ENCODE peak calls at places on chromosomes 11 and 22, in ten cellular contexts. M, B, Y, V, A, X, P, H, J and L are unnamed samples.

GRCh38 chr22:30263883-30264282 is 2.8 kb downstream of the OSM start:
- DNase-seq in B (no peak), Y (no peak), A (no peak), X (no peak), V (no peak), J (no peak), P (no peak), M (no peak), H (no peak), L (no peak)

GRCh38 chr22:19535001-19535400 is 10.8 kb upstream of the CLDN5 start:
- DNase-seq in P (no peak), M (no peak), J (no peak), Y (no peak), A (peak; percentile 35), V (no peak), B (no peak), H (no peak), X (no peak), L (no peak)

GRCh38 chr11:130826572-130826971 is 89.7 kb downstream of the SNX19 start:
- DNase-seq in A (no peak), Y (no peak), X (no peak), P (no peak), B (no peak), V (no peak), H (no peak), M (no peak), J (no peak), L (no peak)

GRCh38 chr11:46330887-46331652 is 16.2 kb upstream of the DGKZ start:
- DNase-seq in A (no peak), J (no peak), Y (no peak), P (no peak), X (no peak), V (no peak), M (no peak), B (no peak), H (no peak), L (no peak)

GRCh38 chr11:5288108-5288911 is 13.4 kb downstream of the OR51B4 start:
- DNase-seq in P (no peak), J (no peak), A (no peak), Y (no peak), V (no peak), H (no peak), X (no peak), M (no peak), B (no peak), L (no peak)

GRCh38 chr11:74849525-74850391 is 99.1 kb downstream of the XRRA1 start:
- DNase-seq in B (no peak), A (no peak), P (no peak), V (no peak), M (no peak), J (peak; percentile 40), H (no peak), Y (no peak), X (no peak), L (no peak)

GRCh38 chr11:126968915-126969314 is 31.7 kb downstream of the KIRREL3 start:
- DNase-seq in Y (no peak), A (no peak), P (peak; percentile 10), B (no peak), X (no peak), H (no peak), J (no peak), M (no peak), V (no peak), L (no peak)

GRCh38 chr11:29318134-29318845 is 698.5 kb downstream of the KCNA4 start:
- DNase-seq in Y (no peak), A (no peak), X (peak; percentile 16), V (no peak), H (no peak), M (no peak), B (no peak), J (peak; percentile 15), P (no peak), L (no peak)

GRCh38 chr22:24593810-24594568 is 1.1 kb upstream of the LRRC75B start:
- DNase-seq in X (no peak), V (no peak), A (no peak), P (no peak), H (no peak), J (no peak), Y (no peak), B (no peak), M (no peak), L (no peak)

GRCh38 chr11:123504401-123504800 is 74.3 kb downstream of the GRAMD1B start:
- DNase-seq in M (no peak), V (no peak), J (no peak), X (no peak), A (no peak), P (no peak), Y (no peak), B (no peak), H (no peak), L (no peak)

GRCh38 chr11:57427692-57428082 is 766 bp upstream of the SLC43A3 start:
- DNase-seq in A (no peak), P (no peak), M (no peak), J (peak; percentile 50), Y (no peak), B (no peak), H (peak; percentile 19), X (no peak), V (peak; percentile 84), L (no peak)

GRCh38 chr11:113689711-113690618 is 16.1 kb downstream of the TMPRSS5 start:
- DNase-seq in H (no peak), X (no peak), J (no peak), P (no peak), Y (no peak), M (no peak), B (no peak), V (no peak), A (no peak), L (no peak)

GRCh38 chr11:95519912-95520311 is 269.7 kb downstream of the FAM76B start:
- DNase-seq in B (no peak), V (no peak), A (no peak), P (no peak), H (no peak), Y (no peak), X (no peak), J (no peak), M (no peak), L (no peak)

GRCh38 chr11:111327908-111328624 is 29.7 kb downstream of the POU2AF3 start:
- DNase-seq in V (peak; percentile 72), X (no peak), M (no peak), P (no peak), A (peak; percentile 73), J (no peak), Y (no peak), H (no peak), B (no peak), L (no peak)

GRCh38 chr11:95790933-95791247 is 592 bp downstream of the CEP57 start:
- DNase-seq in B (peak; percentile 0), X (peak; percentile 53), A (peak; percentile 10), P (peak; percentile 53), V (peak; percentile 84), Y (peak; percentile 38), H (peak; percentile 44), J (peak; percentile 13), M (peak; percentile 24), L (peak; percentile 69)

GRCh38 chr22:42515896-42516295 is 3.7 kb downstream of the RRP7A start:
- DNase-seq in X (no peak), J (no peak), B (no peak), H (no peak), V (no peak), P (no peak), M (no peak), A (no peak), Y (no peak), L (no peak)

GRCh38 chr11:113082501-113082900 is 121.3 kb downstream of the NCAM1 start:
- DNase-seq in H (no peak), V (no peak), Y (no peak), J (no peak), B (no peak), A (no peak), P (no peak), X (no peak), M (no peak), L (no peak)

GRCh38 chr22:22914726-22915669 is 27.4 kb downstream of the IGLL5 start:
- DNase-seq in V (no peak), P (no peak), H (no peak), A (no peak), X (no peak), M (no peak), J (no peak), B (no peak), Y (no peak), L (no peak)

GRCh38 chr11:102761646-102762238 is 18.7 kb downstream of the MMP10 start:
- DNase-seq in Y (no peak), J (no peak), M (no peak), X (no peak), P (no peak), B (no peak), H (no peak), V (no peak), A (no peak), L (no peak)

GRCh38 chr11:69172674-69173073 is 16.9 kb downstream of the SMIM38 start:
- DNase-seq in A (no peak), B (no peak), M (no peak), Y (no peak), H (no peak), P (no peak), J (no peak), X (no peak), V (no peak), L (no peak)

GRCh38 chr11:85845052-85845631 is 10.0 kb upstream of the CCDC83 start:
- DNase-seq in H (no peak), J (no peak), X (no peak), B (no peak), M (no peak), P (no peak), Y (no peak), V (no peak), A (no peak), L (no peak)

GRCh38 chr11:127182586-127183203 is 182.1 kb upstream of the KIRREL3 start:
- DNase-seq in M (no peak), P (no peak), A (no peak), V (no peak), B (no peak), H (no peak), X (no peak), Y (no peak), J (no peak), L (no peak)